ENCODE peak calls at places on chromosomes 7 and 10, in nine cellular contexts. N is skeletal muscle cell; R is GM12865; W is lower leg skin; A is choroid plexus epithelial cell; S is mesendoderm; C is naive thymus-derived CD4-positive, alpha-beta T cell; O is neural progenitor cell; L is IMR-90. V is an unnamed sample.

GRCh38 chr7:106345421-106346166 is 60.8 kb upstream of the NAMPT start:
- DNase-seq in L (peak; percentile 61), W (no peak), C (no peak), A (peak; percentile 71), S (no peak), R (peak; percentile 37), N (peak; percentile 49), O (no peak), V (no peak)

GRCh38 chr7:53095731-53096501 is 60.5 kb downstream of the POM121L12 start:
- DNase-seq in O (no peak), W (no peak), R (no peak), A (no peak), C (no peak), L (no peak), S (no peak), N (no peak), V (no peak)

GRCh38 chr7:27180431-27181175 is 4.4 kb downstream of the HOXA11 start:
- DNase-seq in W (peak; percentile 86), S (no peak), R (no peak), L (no peak), C (no peak), O (no peak), A (no peak), N (no peak), V (no peak)

GRCh38 chr7:29033584-29033983 is 75.5 kb upstream of the TRIL start:
- DNase-seq in W (no peak), R (no peak), L (no peak), A (no peak), N (no peak), C (no peak), S (no peak), O (no peak), V (no peak)

GRCh38 chr7:34059551-34059840 is 154.2 kb downstream of the BMPER start:
- DNase-seq in N (no peak), S (peak; percentile 90), C (no peak), R (no peak), W (no peak), O (no peak), L (no peak), A (no peak), V (no peak)

GRCh38 chr7:80703272-80703671 is 64.8 kb downstream of the CD36 start:
- DNase-seq in W (no peak), R (no peak), A (no peak), S (no peak), C (no peak), O (no peak), N (no peak), L (no peak), V (no peak)

GRCh38 chr10:69965919-69966662 is 86.6 kb upstream of the MACROH2A2 start:
- DNase-seq in L (peak; percentile 70), N (no peak), O (no peak), C (no peak), A (peak; percentile 45), S (no peak), W (no peak), R (no peak), V (no peak)

GRCh38 chr10:77533887-77534278 is 103.7 kb downstream of the KCNMA1 start:
- DNase-seq in O (no peak), R (no peak), A (no peak), L (no peak), S (no peak), N (no peak), W (no peak), C (no peak), V (no peak)

GRCh38 chr7:116876664-116877442 is 14.5 kb downstream of the CAPZA2 start:
- DNase-seq in S (peak; percentile 91), N (no peak), A (peak; percentile 42), W (no peak), R (no peak), L (peak; percentile 38), C (no peak), O (peak; percentile 7), V (no peak)

GRCh38 chr7:28263622-28264266 is 83.1 kb upstream of the JAZF1 start:
- DNase-seq in S (no peak), A (no peak), C (no peak), N (no peak), L (no peak), R (no peak), O (no peak), W (no peak), V (no peak)

GRCh38 chr7:117872565-117873055 is 631 bp downstream of the CTTNBP2 start:
- DNase-seq in A (peak; percentile 8), C (no peak), N (no peak), W (peak; percentile 86), R (no peak), L (no peak), O (peak; percentile 68), S (peak; percentile 66), V (peak; percentile 44)

GRCh38 chr7:116930156-116930913 is 23.0 kb upstream of the ST7 start:
- DNase-seq in W (peak; percentile 98), C (peak; percentile 46), O (peak; percentile 89), R (peak; percentile 84), S (peak; percentile 81), A (peak; percentile 82), L (peak; percentile 82), N (peak; percentile 26), V (peak; percentile 72)

GRCh38 chr7:134474902-134475301 is 16.0 kb upstream of the AKR1B1 start:
- DNase-seq in N (no peak), C (no peak), O (no peak), W (no peak), L (no peak), S (no peak), A (no peak), R (no peak), V (no peak)

GRCh38 chr10:81874878-81875679 is at the start of gene NRG3:
- DNase-seq in O (peak; percentile 80), N (no peak), C (no peak), S (peak; percentile 30), A (no peak), W (no peak), L (no peak), R (no peak), V (peak; percentile 56)

GRCh38 chr7:143181349-143181748 is 1.9 kb upstream of the TAS2R39 start:
- DNase-seq in R (no peak), L (no peak), W (no peak), S (no peak), A (no peak), C (no peak), N (no peak), O (no peak), V (no peak)

GRCh38 chr10:131142446-131143380 is 168.8 kb downstream of the TCERG1L start:
- DNase-seq in O (no peak), R (no peak), W (no peak), C (no peak), N (no peak), S (peak; percentile 16), A (no peak), L (no peak), V (no peak)

GRCh38 chr7:123122951-123123350 is 76.8 kb downstream of the SLC13A1 start:
- DNase-seq in N (no peak), L (no peak), R (no peak), S (no peak), W (no peak), O (no peak), A (no peak), C (no peak), V (no peak)

GRCh38 chr7:94423116-94423515 is 28.4 kb downstream of the COL1A2 start:
- DNase-seq in R (no peak), W (no peak), O (no peak), S (no peak), N (no peak), C (no peak), L (no peak), A (peak; percentile 34), V (no peak)

GRCh38 chr10:34936061-34936460 is 121.0 kb upstream of the PARD3 start:
- DNase-seq in S (no peak), N (no peak), L (no peak), O (no peak), A (no peak), C (no peak), R (no peak), W (no peak), V (no peak)

GRCh38 chr7:65317372-65317771 is 56.3 kb upstream of the ZNF92 start:
- DNase-seq in O (no peak), S (no peak), C (no peak), N (no peak), A (no peak), W (no peak), R (no peak), L (no peak), V (no peak)
- H3K4me3 ChIP-seq in O (no peak overlapping the region), S (no peak overlapping the region), C (no peak overlapping the region), N (no peak overlapping the region), A (no peak overlapping the region), W (no peak overlapping the region), R (no peak overlapping the region), L (no peak overlapping the region), V (no peak overlapping the region)

GRCh38 chr7:5681979-5682546 is 99.4 kb downstream of the RNF216 start:
- DNase-seq in A (no peak), C (no peak), N (no peak), W (no peak), O (no peak), R (peak; percentile 74), L (no peak), S (no peak), V (no peak)
- H3K4me3 ChIP-seq in A (no peak overlapping the region), C (no peak overlapping the region), N (no peak overlapping the region), W (no peak overlapping the region), O (no peak overlapping the region), R (peak overlapping the region; percentile 28), L (no peak overlapping the region), S (no peak overlapping the region), V (no peak overlapping the region)

DNA sequence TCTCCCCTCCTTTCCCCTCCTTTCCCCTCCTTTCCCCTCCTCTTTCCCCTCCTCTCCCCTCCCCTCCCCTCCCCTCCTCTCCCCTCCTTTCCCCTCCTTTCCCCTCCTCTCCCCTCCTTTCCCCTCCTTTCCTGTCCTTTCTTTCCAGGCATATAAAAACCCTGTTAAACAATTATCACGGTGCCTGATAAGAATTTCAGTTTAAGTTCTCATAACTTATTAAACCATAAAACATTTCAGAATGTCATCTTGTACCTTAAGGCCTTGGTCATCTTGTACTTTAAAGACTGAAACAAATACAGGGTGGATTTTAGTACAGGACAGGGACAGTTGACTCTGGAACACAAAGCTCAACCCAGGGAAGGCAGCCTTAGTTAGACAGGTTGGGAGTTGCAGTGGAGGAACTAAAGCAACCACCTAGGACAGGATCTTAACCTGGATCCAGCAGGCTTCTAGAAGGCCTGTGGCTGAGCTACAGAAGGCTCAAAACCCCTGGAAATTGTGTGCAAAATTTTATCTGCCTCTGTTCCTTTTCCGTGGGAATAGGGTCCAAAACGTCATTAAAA is 1.2 kb downstream of the AGR3 start:
- DNase-seq in A (no peak), W (no peak), C (no peak), R (no peak), L (no peak), O (no peak), S (no peak), N (no peak), V (no peak)
- H3K4me3 ChIP-seq in A (no peak overlapping the region), W (no peak overlapping the region), C (no peak overlapping the region), R (no peak overlapping the region), L (no peak overlapping the region), O (no peak overlapping the region), S (no peak overlapping the region), N (no peak overlapping the region), V (no peak overlapping the region)

DNA sequence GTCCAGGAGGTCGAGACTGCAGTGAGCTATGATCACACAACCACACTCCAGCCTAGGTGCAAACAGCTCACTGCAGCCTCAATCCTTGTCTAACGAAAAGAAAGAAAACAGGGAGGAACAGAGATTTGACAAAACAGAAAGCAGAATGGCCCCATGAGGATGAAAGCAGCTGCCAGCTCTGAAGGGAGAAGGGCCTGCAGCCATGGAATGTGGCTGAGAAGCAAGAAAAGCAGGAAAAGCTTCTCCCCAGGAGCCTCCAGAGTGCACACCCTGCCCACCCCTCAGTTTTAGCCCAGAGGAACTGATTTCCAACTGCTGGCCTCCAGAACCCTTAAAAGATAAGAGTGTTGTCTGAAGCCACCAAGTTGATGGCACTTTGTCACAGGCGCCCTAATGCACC is 13.0 kb downstream of the ESYT2 start:
- DNase-seq in O (no peak), S (peak; percentile 64), N (no peak), C (no peak), R (no peak), A (peak; percentile 47), W (no peak), L (no peak), V (no peak)
- H3K4me3 ChIP-seq in O (no peak overlapping the region), S (no peak overlapping the region), N (no peak overlapping the region), C (no peak overlapping the region), R (no peak overlapping the region), A (no peak overlapping the region), W (no peak overlapping the region), L (no peak overlapping the region), V (no peak overlapping the region)